ENCODE peak calls at places on chromosomes 3 and 15, in nine cellular contexts. F is fibroblast of mammary gland, O is tibial artery, Y is endothelial cell, E is epithelial cell of esophagus, H is A549, L is dorsolateral prefrontal cortex, A is WTC11, V is BE2C. M is an unnamed sample.

GRCh38 chr15:98806275-98806895 is 158.0 kb downstream of the IGF1R start:
- DNase-seq in F (no peak), H (no peak), E (no peak), Y (no peak), L (no peak), A (no peak), V (no peak), O (no peak), M (no peak)

GRCh38 chr3:11002456-11002855 is 9.9 kb downstream of the SLC6A1 start:
- DNase-seq in L (no peak), H (no peak), Y (no peak), O (no peak), F (no peak), A (no peak), V (no peak), E (no peak), M (no peak)

GRCh38 chr3:156551261-156551660 is 3.7 kb downstream of the SSR3 start:
- DNase-seq in H (no peak), V (peak; percentile 22), A (no peak), F (peak; percentile 80), O (no peak), L (no peak), E (peak; percentile 25), Y (no peak), M (no peak)

GRCh38 chr3:10729439-10729838 is 86.6 kb upstream of the SLC6A11 start:
- DNase-seq in H (no peak), O (no peak), Y (no peak), F (no peak), L (no peak), V (no peak), E (no peak), A (no peak), M (no peak)

GRCh38 chr3:30770387-30770786 is 124.1 kb downstream of the GADL1 start:
- DNase-seq in H (peak; percentile 37), V (no peak), F (peak; percentile 95), E (peak; percentile 88), L (no peak), A (no peak), Y (no peak), O (peak; percentile 38), M (no peak)

GRCh38 chr3:136390574-136390973 is 140.4 kb downstream of the PCCB start:
- DNase-seq in E (no peak), A (no peak), L (no peak), O (no peak), Y (no peak), V (no peak), H (no peak), F (no peak), M (no peak)

GRCh38 chr3:40741729-40742128 is 217.0 kb downstream of the ZNF621 start:
- DNase-seq in A (no peak), V (no peak), E (no peak), F (peak; percentile 78), H (no peak), Y (peak; percentile 26), L (no peak), O (peak; percentile 31), M (no peak)

GRCh38 chr3:124263168-124263567 is 271.2 kb upstream of the ROPN1 start:
- DNase-seq in F (peak; percentile 94), E (peak; percentile 94), L (no peak), A (no peak), Y (no peak), O (no peak), V (no peak), H (peak; percentile 21), M (no peak)

GRCh38 chr15:69253156-69253555 is 45.6 kb upstream of the PAQR5 start:
- DNase-seq in H (peak; percentile 48), A (no peak), F (peak; percentile 93), E (peak; percentile 62), L (no peak), V (peak; percentile 30), O (no peak), Y (no peak), M (no peak)

GRCh38 chr3:183114374-183114773 is 15.1 kb upstream of the MCCC1 start:
- DNase-seq in E (no peak), V (peak; percentile 15), O (no peak), F (no peak), H (no peak), A (no peak), Y (no peak), L (no peak), M (no peak)

GRCh38 chr3:183117046-183117445 is 17.8 kb upstream of the MCCC1 start:
- DNase-seq in L (no peak), F (no peak), A (no peak), H (no peak), E (peak; percentile 30), O (no peak), Y (no peak), V (no peak), M (no peak)

GRCh38 chr3:183116051-183116614 is 16.8 kb upstream of the MCCC1 start:
- DNase-seq in A (peak; percentile 94), E (peak; percentile 44), F (no peak), H (peak; percentile 64), Y (peak; percentile 46), O (no peak), V (peak; percentile 76), L (peak; percentile 43), M (peak; percentile 95)

GRCh38 chr3:183120538-183121215 is 21.4 kb upstream of the MCCC1 start:
- DNase-seq in O (no peak), L (no peak), V (no peak), F (no peak), Y (no peak), H (no peak), A (no peak), E (no peak), M (no peak)

GRCh38 chr3:183114779-183115178 is 15.5 kb upstream of the MCCC1 start:
- DNase-seq in H (no peak), V (no peak), O (no peak), Y (no peak), E (no peak), A (peak; percentile 50), F (no peak), L (no peak), M (no peak)
- TF ChIP-seq CTCF in H (no peak), V (no peak), O (no peak), Y (no peak), E (no peak), A (no peak), F (no peak), L (no peak), M (no peak)

GRCh38 chr3:58521002-58521670 is 15.9 kb downstream of the ACOX2 start:
- DNase-seq in F (peak; percentile 47), E (no peak), V (no peak), L (no peak), H (no peak), A (no peak), O (no peak), Y (no peak), M (no peak)
- TF ChIP-seq CTCF in F (no peak), E (no peak), V (no peak), L (no peak), H (no peak), A (no peak), O (no peak), Y (no peak), M (no peak)

GRCh38 chr15:72229947-72230196 is 1.1 kb downstream of the PKM start:
- DNase-seq in Y (no peak), F (no peak), L (no peak), E (no peak), V (no peak), A (no peak), O (no peak), H (no peak), M (no peak)
- TF ChIP-seq CTCF in Y (no peak), F (no peak), L (no peak), E (no peak), V (no peak), A (no peak), O (no peak), H (no peak), M (no peak)

GRCh38 chr3:184337315-184337714 is at the start of gene FAM131A:
- DNase-seq in O (peak; percentile 86), H (no peak), Y (no peak), V (no peak), F (peak; percentile 60), A (no peak), L (no peak), E (no peak), M (no peak)

GRCh38 chr3:184335291-184335660 is 2.1 kb upstream of the FAM131A start:
- DNase-seq in L (no peak), A (no peak), Y (no peak), H (peak; percentile 15), O (no peak), V (no peak), E (no peak), F (no peak), M (no peak)

GRCh38 chr3:184334470-184335158 is 2.8 kb upstream of the FAM131A start:
- DNase-seq in F (peak; percentile 84), Y (no peak), L (no peak), H (peak; percentile 28), O (no peak), V (peak; percentile 45), E (peak; percentile 88), A (no peak), M (no peak)

GRCh38 chr3:184336484-184337230 is 743 bp upstream of the FAM131A start:
- DNase-seq in E (peak; percentile 67), L (no peak), F (peak; percentile 83), V (no peak), H (no peak), Y (no peak), A (no peak), O (peak; percentile 35), M (no peak)

GRCh38 chr3:184335661-184336483 is 1.5 kb upstream of the FAM131A start:
- DNase-seq in A (peak; percentile 94), L (peak; percentile 91), E (peak; percentile 80), O (peak; percentile 79), Y (peak; percentile 88), V (peak; percentile 91), F (peak; percentile 76), H (peak; percentile 50), M (peak; percentile 93)
- TF ChIP-seq CTCF in A (no peak), L (no peak), E (no peak), O (no peak), Y (no peak), V (no peak), F (no peak), H (no peak), M (no peak)

DNA sequence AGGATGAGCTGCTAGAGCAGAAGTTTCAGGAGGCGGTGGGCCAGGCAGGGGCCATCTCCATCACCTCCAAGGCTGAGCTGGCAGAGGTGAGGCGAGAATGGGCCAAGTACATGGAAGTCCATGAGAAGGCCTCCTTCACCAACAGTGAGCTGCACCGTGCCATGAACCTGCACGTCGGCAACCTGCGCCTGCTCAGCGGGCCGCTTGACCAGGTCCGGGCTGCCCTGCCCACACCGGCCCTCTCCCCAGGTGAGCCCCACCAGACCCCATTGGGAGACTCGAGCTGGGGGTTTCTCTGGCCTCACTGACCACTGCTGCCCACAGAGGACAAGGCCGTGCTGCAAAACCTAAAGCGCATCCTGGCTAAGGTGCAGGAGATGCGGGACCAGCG is 28.0 kb downstream of the PTPN23 start:
- DNase-seq in V (no peak), O (no peak), A (no peak), Y (no peak), F (no peak), E (no peak), L (no peak), H (no peak), M (no peak)
- TF ChIP-seq CTCF in V (no peak), O (no peak), A (no peak), Y (no peak), F (no peak), E (no peak), L (no peak), H (no peak), M (no peak)